ENCODE peak calls at places on chromosomes 13 and 19, in four cellular contexts. One of them, this sample, is unnamed.

GRCh38 chr13:103386341-103386740 is 320.1 kb upstream of the SLC10A2 start:
- DNase-seq in fibroblast of pulmonary artery: peak
- DNase-seq in uterus: no peak
- DNase-seq in fibroblast of lung: peak
- DNase-seq in this sample: no peak

GRCh38 chr19:31214086-31214485 is 135.2 kb downstream of the TSHZ3 start:
- DNase-seq in fibroblast of pulmonary artery: peak
- DNase-seq in uterus: peak
- DNase-seq in fibroblast of lung: peak
- DNase-seq in this sample: peak

GRCh38 chr13:79870766-79871165 is 389.8 kb downstream of the NDFIP2 start:
- DNase-seq in fibroblast of lung: no peak
- DNase-seq in uterus: no peak
- DNase-seq in fibroblast of pulmonary artery: peak
- DNase-seq in this sample: no peak

GRCh38 chr19:11152318-11153062 is 3.1 kb downstream of the SPC24 start:
- DNase-seq in fibroblast of lung: peak
- DNase-seq in fibroblast of pulmonary artery: peak
- DNase-seq in uterus: peak
- DNase-seq in this sample: peak

GRCh38 chr13:97879646-97880297 is 73.7 kb upstream of the IPO5 start:
- DNase-seq in fibroblast of lung: peak
- DNase-seq in uterus: no peak
- DNase-seq in fibroblast of pulmonary artery: peak
- DNase-seq in this sample: peak

GRCh38 chr13:28401303-28402056 is 93.4 kb downstream of the FLT1 start:
- DNase-seq in fibroblast of pulmonary artery: peak
- DNase-seq in uterus: no peak
- DNase-seq in fibroblast of lung: peak
- DNase-seq in this sample: peak

GRCh38 chr19:7140137-7140536 is 70.6 kb downstream of the ZNF557 start:
- DNase-seq in fibroblast of lung: no peak
- DNase-seq in fibroblast of pulmonary artery: no peak
- DNase-seq in uterus: no peak
- DNase-seq in this sample: no peak

GRCh38 chr13:98143601-98144500 is 957 bp downstream of the FARP1 start:
- DNase-seq in fibroblast of lung: peak
- DNase-seq in fibroblast of pulmonary artery: peak
- DNase-seq in uterus: peak
- DNase-seq in this sample: peak

GRCh38 chr13:42547615-42548014 is 26.3 kb upstream of the TNFSF11 start:
- DNase-seq in uterus: no peak
- DNase-seq in fibroblast of pulmonary artery: no peak
- DNase-seq in fibroblast of lung: no peak
- DNase-seq in this sample: no peak

GRCh38 chr19:48258350-48258749 is 2.6 kb upstream of the CARD8 start:
- DNase-seq in uterus: no peak
- DNase-seq in fibroblast of lung: no peak
- DNase-seq in fibroblast of pulmonary artery: peak
- DNase-seq in this sample: no peak

GRCh38 chr13:73462241-73462640 is 403.4 kb downstream of the KLF5 start:
- DNase-seq in fibroblast of lung: no peak
- DNase-seq in uterus: no peak
- DNase-seq in fibroblast of pulmonary artery: no peak
- DNase-seq in this sample: peak

GRCh38 chr13:48078251-48078656 is 16.6 kb downstream of the MED4 start:
- DNase-seq in fibroblast of pulmonary artery: peak
- DNase-seq in fibroblast of lung: no peak
- DNase-seq in uterus: no peak
- DNase-seq in this sample: no peak

GRCh38 chr19:3508771-3509535 is 2.8 kb downstream of the FZR1 start:
- DNase-seq in uterus: no peak
- DNase-seq in fibroblast of pulmonary artery: no peak
- DNase-seq in fibroblast of lung: no peak
- DNase-seq in this sample: no peak

GRCh38 chr19:10808937-10809655 is 26.9 kb downstream of the TMED1 start:
- DNase-seq in fibroblast of pulmonary artery: peak
- DNase-seq in uterus: no peak
- DNase-seq in fibroblast of lung: peak
- DNase-seq in this sample: peak

GRCh38 chr13:88196106-88196505 is 524.9 kb downstream of the SLITRK5 start:
- DNase-seq in fibroblast of lung: peak
- DNase-seq in fibroblast of pulmonary artery: no peak
- DNase-seq in uterus: no peak
- DNase-seq in this sample: no peak

GRCh38 chr19:18710986-18711751 is 27.7 kb downstream of the CRTC1 start:
- DNase-seq in fibroblast of pulmonary artery: peak
- DNase-seq in uterus: peak
- DNase-seq in fibroblast of lung: peak
- DNase-seq in this sample: no peak

GRCh38 chr13:110251227-110251791 is 55.6 kb downstream of the COL4A1 start:
- DNase-seq in fibroblast of pulmonary artery: no peak
- DNase-seq in fibroblast of lung: no peak
- DNase-seq in uterus: no peak
- DNase-seq in this sample: no peak

GRCh38 chr13:108268713-108269112 is 805 bp upstream of the TNFSF13B start:
- DNase-seq in fibroblast of lung: no peak
- DNase-seq in uterus: no peak
- DNase-seq in fibroblast of pulmonary artery: no peak
- DNase-seq in this sample: no peak

GRCh38 chr13:32134241-32134801 is 102.7 kb downstream of the FRY start:
- DNase-seq in fibroblast of pulmonary artery: no peak
- DNase-seq in uterus: no peak
- DNase-seq in fibroblast of lung: no peak
- DNase-seq in this sample: peak

GRCh38 chr13:35768126-35768525 is 291.6 kb upstream of the MAB21L1 start:
- DNase-seq in uterus: no peak
- DNase-seq in fibroblast of pulmonary artery: no peak
- DNase-seq in fibroblast of lung: no peak
- DNase-seq in this sample: no peak

GRCh38 chr13:100022798-100023197 is 41.2 kb downstream of the ZIC2 start:
- DNase-seq in fibroblast of pulmonary artery: no peak
- DNase-seq in uterus: no peak
- DNase-seq in fibroblast of lung: no peak
- DNase-seq in this sample: no peak

GRCh38 chr19:36141039-36141914 is 1.4 kb downstream of the CAPNS1 start:
- DNase-seq in fibroblast of lung: peak
- DNase-seq in fibroblast of pulmonary artery: peak
- DNase-seq in uterus: peak
- DNase-seq in this sample: peak

GRCh38 chr13:94389544-94390351 is 89.7 kb downstream of the DCT start:
- DNase-seq in fibroblast of lung: no peak
- DNase-seq in uterus: no peak
- DNase-seq in fibroblast of pulmonary artery: peak
- DNase-seq in this sample: no peak

GRCh38 chr19:18197941-18198340 is 4.9 kb downstream of the MPV17L2 start:
- DNase-seq in fibroblast of pulmonary artery: no peak
- DNase-seq in fibroblast of lung: no peak
- DNase-seq in uterus: no peak
- DNase-seq in this sample: no peak

GRCh38 chr19:2578911-2579677 is 103.2 kb downstream of the GADD45B start:
- DNase-seq in fibroblast of pulmonary artery: peak
- DNase-seq in fibroblast of lung: peak
- DNase-seq in uterus: peak
- DNase-seq in this sample: peak

GRCh38 chr19:1690570-1691307 is 38.3 kb upstream of the TCF3 start:
- DNase-seq in fibroblast of pulmonary artery: peak
- DNase-seq in fibroblast of lung: no peak
- DNase-seq in uterus: no peak
- DNase-seq in this sample: no peak

GRCh38 chr13:50914848-50915247 is 5.3 kb downstream of the RNASEH2B start:
- DNase-seq in fibroblast of lung: no peak
- DNase-seq in uterus: no peak
- DNase-seq in fibroblast of pulmonary artery: peak
- DNase-seq in this sample: no peak

GRCh38 chr13:27172495-27172842 is 858 bp upstream of the USP12 start:
- DNase-seq in fibroblast of lung: no peak
- DNase-seq in fibroblast of pulmonary artery: peak
- DNase-seq in uterus: no peak
- DNase-seq in this sample: peak

GRCh38 chr19:2199215-2199614 is 35.5 kb downstream of the DOT1L start:
- DNase-seq in fibroblast of lung: no peak
- DNase-seq in fibroblast of pulmonary artery: no peak
- DNase-seq in uterus: no peak
- DNase-seq in this sample: no peak

GRCh38 chr13:90768116-90768515 is 579.4 kb upstream of the MIR17HG start:
- DNase-seq in fibroblast of pulmonary artery: no peak
- DNase-seq in fibroblast of lung: no peak
- DNase-seq in uterus: no peak
- DNase-seq in this sample: no peak

GRCh38 chr13:90766503-90766902 is 581.0 kb upstream of the MIR17HG start:
- DNase-seq in fibroblast of lung: no peak
- DNase-seq in fibroblast of pulmonary artery: no peak
- DNase-seq in uterus: no peak
- DNase-seq in this sample: no peak

GRCh38 chr13:90770334-90770733 is 577.2 kb upstream of the MIR17HG start:
- DNase-seq in fibroblast of pulmonary artery: no peak
- DNase-seq in uterus: no peak
- DNase-seq in fibroblast of lung: no peak
- DNase-seq in this sample: no peak

DNA sequence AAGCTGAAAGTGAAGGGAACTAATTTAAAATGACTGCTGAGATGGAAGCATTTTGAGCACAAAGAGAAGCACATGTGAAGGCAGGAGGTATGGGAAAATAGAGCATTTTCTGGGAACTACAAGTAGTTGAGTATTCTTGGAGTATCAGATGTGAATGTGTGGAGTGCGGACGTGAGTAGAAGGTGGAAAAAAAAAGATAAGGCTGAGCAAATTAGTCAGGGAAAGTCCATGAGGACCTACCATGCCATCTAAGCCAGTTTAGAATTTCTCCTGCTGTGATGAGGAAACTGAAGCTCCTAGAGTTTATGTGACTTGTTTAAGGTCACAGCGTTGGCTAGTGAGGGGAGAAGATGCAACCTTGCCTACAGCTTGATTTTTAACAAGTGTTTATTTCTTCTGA is 578.1 kb upstream of the MIR17HG start:
- DNase-seq in fibroblast of lung: no peak
- DNase-seq in fibroblast of pulmonary artery: no peak
- DNase-seq in uterus: no peak
- DNase-seq in this sample: no peak
- TF ChIP-seq CTCF in fibroblast of lung: no peak
- TF ChIP-seq CTCF in fibroblast of pulmonary artery: no peak
- TF ChIP-seq CTCF in uterus: no peak
- TF ChIP-seq CTCF in this sample: no peak

GRCh38 chr13:33441015-33441414 is 155.5 kb upstream of the STARD13 start:
- DNase-seq in fibroblast of pulmonary artery: peak
- DNase-seq in uterus: no peak
- DNase-seq in fibroblast of lung: peak
- DNase-seq in this sample: peak
- TF ChIP-seq CTCF in fibroblast of pulmonary artery: peak
- TF ChIP-seq CTCF in uterus: peak
- TF ChIP-seq CTCF in fibroblast of lung: no peak
- TF ChIP-seq CTCF in this sample: peak

DNA sequence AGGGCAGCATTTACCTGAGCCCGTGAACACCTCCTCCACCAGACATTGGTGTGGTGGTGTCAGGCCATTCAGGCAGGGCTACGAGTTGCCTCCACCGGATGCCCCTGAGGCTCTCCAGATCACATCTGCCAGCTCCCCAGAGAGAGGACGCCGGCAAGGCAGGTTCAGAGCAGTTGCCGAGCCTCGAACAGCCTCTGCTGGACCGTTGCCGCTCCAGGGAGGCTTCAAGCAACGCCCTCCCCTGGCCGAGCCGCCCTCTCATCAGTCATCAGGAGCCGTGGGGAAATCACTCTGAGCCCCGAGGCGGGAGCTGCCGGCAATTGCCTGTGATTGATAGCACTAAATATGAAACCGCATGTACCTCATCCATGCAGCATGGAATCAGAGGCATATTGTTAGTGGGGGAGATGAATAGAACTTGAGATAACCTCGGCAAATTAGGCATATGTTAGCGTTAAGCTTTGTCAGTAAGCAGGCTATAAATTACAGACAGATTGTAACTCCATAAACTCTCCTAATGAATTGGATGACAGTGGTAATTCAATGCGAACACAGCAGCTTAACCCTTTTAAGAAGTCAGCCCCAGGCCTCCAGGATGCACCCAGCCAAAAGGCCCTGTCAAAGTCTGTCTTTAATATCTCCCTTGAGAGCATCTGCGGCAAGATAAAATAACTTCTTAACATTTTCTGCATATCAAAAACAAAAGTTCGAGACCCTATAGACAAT is 29.8 kb upstream of the SPACA7 start:
- DNase-seq in fibroblast of lung: no peak
- DNase-seq in uterus: no peak
- DNase-seq in fibroblast of pulmonary artery: no peak
- DNase-seq in this sample: no peak
- TF ChIP-seq CTCF in fibroblast of lung: no peak
- TF ChIP-seq CTCF in uterus: no peak
- TF ChIP-seq CTCF in fibroblast of pulmonary artery: no peak
- TF ChIP-seq CTCF in this sample: no peak

DNA sequence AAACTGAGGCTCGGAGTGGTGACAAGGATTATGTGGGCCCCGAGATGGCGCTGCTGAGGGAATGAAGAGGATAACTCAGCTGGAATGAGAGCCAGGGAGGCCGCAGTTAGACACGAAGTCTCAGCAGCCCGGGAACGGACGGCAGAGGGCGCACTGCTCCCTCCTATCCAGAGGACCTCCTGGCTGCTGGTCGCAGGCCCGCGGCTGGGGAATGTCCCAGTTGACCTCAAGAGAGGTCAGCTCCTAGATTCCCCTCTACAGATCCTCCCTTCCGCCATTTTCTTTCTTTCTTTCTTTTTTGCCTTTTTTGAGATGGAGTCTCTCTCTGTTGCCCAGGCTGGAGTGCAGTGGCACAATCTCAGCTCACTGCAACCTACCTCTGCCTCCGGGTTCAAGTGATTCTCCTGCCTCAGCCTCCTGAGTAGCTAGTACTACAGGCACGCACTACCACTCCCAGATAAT is 24.1 kb upstream of the ASPDH start:
- DNase-seq in fibroblast of pulmonary artery: peak
- DNase-seq in fibroblast of lung: peak
- DNase-seq in uterus: peak
- DNase-seq in this sample: peak
- TF ChIP-seq CTCF in fibroblast of pulmonary artery: peak
- TF ChIP-seq CTCF in fibroblast of lung: peak
- TF ChIP-seq CTCF in uterus: peak
- TF ChIP-seq CTCF in this sample: peak

GRCh38 chr13:43981512-43982301 is 102.0 kb downstream of the LACC1 start:
- DNase-seq in fibroblast of lung: no peak
- DNase-seq in fibroblast of pulmonary artery: no peak
- DNase-seq in uterus: no peak
- DNase-seq in this sample: no peak

GRCh38 chr13:43978688-43979087 is 99.0 kb downstream of the LACC1 start:
- DNase-seq in uterus: no peak
- DNase-seq in fibroblast of lung: no peak
- DNase-seq in fibroblast of pulmonary artery: no peak
- DNase-seq in this sample: no peak

GRCh38 chr13:43979492-43979891 is 99.8 kb downstream of the LACC1 start:
- DNase-seq in fibroblast of pulmonary artery: no peak
- DNase-seq in fibroblast of lung: no peak
- DNase-seq in uterus: no peak
- DNase-seq in this sample: no peak

GRCh38 chr13:43983373-43983772 is 103.7 kb downstream of the LACC1 start:
- DNase-seq in uterus: no peak
- DNase-seq in fibroblast of lung: no peak
- DNase-seq in fibroblast of pulmonary artery: no peak
- DNase-seq in this sample: no peak

GRCh38 chr13:43981091-43981490 is 101.4 kb downstream of the LACC1 start:
- DNase-seq in fibroblast of lung: no peak
- DNase-seq in fibroblast of pulmonary artery: no peak
- DNase-seq in uterus: no peak
- DNase-seq in this sample: no peak
- TF ChIP-seq CTCF in fibroblast of lung: no peak
- TF ChIP-seq CTCF in fibroblast of pulmonary artery: no peak
- TF ChIP-seq CTCF in uterus: no peak
- TF ChIP-seq CTCF in this sample: peak